ENCODE peak calls at places on chromosomes 6 and 20, in four cellular contexts. B, E, S and U are unnamed samples.

GRCh38 chr6:126625019-126625418 is 285.1 kb downstream of the CENPW start:
- DNase-seq in B (peak; percentile 40), E (no peak), S (no peak), U (no peak)

GRCh38 chr6:83708546-83708969 is 343 bp downstream of the SNAP91 start:
- DNase-seq in B (peak; percentile 3), E (no peak), S (peak; percentile 50), U (no peak)

GRCh38 chr20:41218466-41218865 is 81.1 kb downstream of the PLCG1 start:
- DNase-seq in B (no peak), E (no peak), S (no peak), U (no peak)

GRCh38 chr6:118495639-118496296 is 52.3 kb upstream of the PLN start:
- DNase-seq in B (peak; percentile 41), E (no peak), S (no peak), U (no peak)

GRCh38 chr6:97524846-97525245 is 241.8 kb upstream of the MMS22L start:
- DNase-seq in B (peak; percentile 53), E (no peak), S (no peak), U (no peak)

GRCh38 chr6:18062733-18063132 is 59.7 kb downstream of the NHLRC1 start:
- DNase-seq in B (no peak), E (no peak), S (no peak), U (no peak)

GRCh38 chr6:151757506-151757955 is 50.0 kb upstream of the ESR1 start:
- DNase-seq in B (peak; percentile 5), E (no peak), S (no peak), U (no peak)

GRCh38 chr6:13425971-13426931 is 61.1 kb downstream of the GFOD1 start:
- DNase-seq in B (peak; percentile 88), E (peak; percentile 70), S (no peak), U (no peak)

GRCh38 chr6:157272866-157273755 is 50.2 kb downstream of the TMEM242 start:
- DNase-seq in B (peak; percentile 12), E (no peak), S (no peak), U (peak; percentile 33)

GRCh38 chr6:32666420-32667300 is at the start of gene HLA-DQB1:
- DNase-seq in B (peak; percentile 45), E (no peak), S (peak; percentile 44), U (peak; percentile 65)

GRCh38 chr20:62365814-62366369 is 1.2 kb downstream of the LAMA5 start:
- DNase-seq in B (peak; percentile 84), E (no peak), S (no peak), U (no peak)

GRCh38 chr20:15378151-15378550 is 1040.7 kb upstream of the FLRT3 start:
- DNase-seq in B (no peak), E (no peak), S (no peak), U (no peak)

GRCh38 chr6:98487612-98488011 is 346.8 kb upstream of the POU3F2 start:
- DNase-seq in B (no peak), E (no peak), S (no peak), U (no peak)